ENCODE peak calls at places on chromosome 14, in ten cellular contexts. Z, E, I, D, K, C, F, U, S and L are unnamed samples.
A peak's percentile ranks its signal among the peaks of the same experiment; 100 is the strongest.

GRCh38 chr14:28609228-28609828 is 157.3 kb upstream of the FOXG1 start:
- DNase-seq in S (peak; percentile 75), E (peak; percentile 5), I (peak; percentile 60), Z (peak; percentile 2), F (peak; percentile 8), K (no peak), D (peak; percentile 29), U (no peak), C (peak; percentile 77), L (peak; percentile 51)

GRCh38 chr14:89422181-89422951 is 5.3 kb upstream of the FOXN3 start:
- DNase-seq in I (peak; percentile 39), E (no peak), K (no peak), C (no peak), S (no peak), D (no peak), F (no peak), Z (no peak), U (no peak), L (peak; percentile 68)

GRCh38 chr14:75401356-75401755 is 26.5 kb upstream of the JDP2 start:
- DNase-seq in F (peak; percentile 46), D (no peak), S (no peak), U (peak; percentile 80), K (peak; percentile 35), Z (no peak), I (no peak), C (no peak), E (peak; percentile 32), L (no peak)

GRCh38 chr14:74491952-74492351 is 1.2 kb downstream of the NPC2 start:
- DNase-seq in I (peak; percentile 75), Z (peak; percentile 51), D (peak; percentile 50), S (no peak), E (no peak), K (no peak), U (peak; percentile 23), C (no peak), F (no peak), L (peak; percentile 25)

GRCh38 chr14:99644723-99645544 is at the start of gene HHIPL1:
- DNase-seq in Z (no peak), S (peak; percentile 40), I (peak; percentile 52), D (peak; percentile 22), K (peak; percentile 38), F (peak; percentile 49), U (no peak), E (no peak), C (peak; percentile 70), L (no peak)

GRCh38 chr14:93893550-93894329 is 33.4 kb upstream of the FAM181A start:
- DNase-seq in S (no peak), Z (no peak), U (no peak), D (no peak), K (no peak), C (no peak), I (no peak), F (no peak), E (no peak), L (no peak)

GRCh38 chr14:38256358-38256840 is 506 bp upstream of the CLEC14A start:
- DNase-seq in U (peak; percentile 49), Z (no peak), C (no peak), K (no peak), E (no peak), S (peak; percentile 41), F (peak; percentile 26), I (no peak), D (no peak), L (peak; percentile 8)

GRCh38 chr14:46840971-46841729 is 189.6 kb upstream of the RPL10L start:
- DNase-seq in S (no peak), C (no peak), D (no peak), I (no peak), F (no peak), Z (no peak), U (no peak), K (no peak), E (no peak), L (no peak)

GRCh38 chr14:101789222-101789621 is 27.7 kb downstream of the PPP2R5C start:
- DNase-seq in I (no peak), K (no peak), F (peak; percentile 31), C (no peak), Z (no peak), S (no peak), E (no peak), U (no peak), D (no peak), L (no peak)

GRCh38 chr14:99936056-99936455 is 129.2 kb upstream of the EVL start:
- DNase-seq in S (no peak), F (no peak), D (peak; percentile 43), Z (no peak), E (no peak), U (no peak), C (no peak), K (no peak), I (peak; percentile 28), L (no peak)

GRCh38 chr14:79136437-79137430 is 966.6 kb downstream of the NRXN3 start:
- DNase-seq in C (no peak), K (no peak), S (no peak), U (no peak), I (no peak), E (no peak), F (no peak), D (no peak), Z (no peak), L (no peak)

GRCh38 chr14:106522990-106523389 is 996.6 kb downstream of the TMEM121 start:
- DNase-seq in U (no peak), K (no peak), D (no peak), F (no peak), S (no peak), E (no peak), C (no peak), Z (no peak), I (no peak), L (no peak)

GRCh38 chr14:44009642-44010041 is 497.4 kb downstream of the FSCB start:
- DNase-seq in U (no peak), C (no peak), K (no peak), S (no peak), D (no peak), E (no peak), Z (no peak), F (no peak), I (no peak), L (no peak)

GRCh38 chr14:78950654-78951053 is 780.5 kb downstream of the NRXN3 start:
- DNase-seq in D (peak; percentile 13), S (no peak), F (no peak), U (no peak), C (no peak), I (peak; percentile 26), E (no peak), Z (no peak), K (no peak), L (no peak)

GRCh38 chr14:94047581-94047980 is 21.4 kb downstream of the OTUB2 start:
- DNase-seq in U (no peak), E (no peak), K (no peak), Z (no peak), F (no peak), C (no peak), I (no peak), S (no peak), D (no peak), L (no peak)

GRCh38 chr14:105385698-105386365 is 12.5 kb upstream of the TEX22 start:
- DNase-seq in C (no peak), Z (no peak), E (no peak), U (no peak), K (peak; percentile 21), I (no peak), S (no peak), F (peak; percentile 33), D (no peak), L (no peak)

GRCh38 chr14:50786821-50787464 is 44.0 kb downstream of the NIN start:
- DNase-seq in K (no peak), E (no peak), S (no peak), I (no peak), Z (no peak), F (no peak), C (no peak), D (no peak), U (no peak), L (no peak)

GRCh38 chr14:77130386-77130785 is 11.2 kb downstream of the ZDHHC22 start:
- DNase-seq in I (no peak), K (no peak), D (no peak), Z (no peak), C (no peak), S (no peak), F (no peak), U (no peak), E (no peak), L (no peak)

GRCh38 chr14:51805541-51805940 is 54.9 kb upstream of the GNG2 start:
- DNase-seq in C (no peak), I (no peak), K (no peak), Z (no peak), F (no peak), U (no peak), E (no peak), D (no peak), S (no peak), L (no peak)

GRCh38 chr14:27026097-27026496 is 428.3 kb upstream of the NOVA1 start:
- DNase-seq in S (no peak), U (no peak), C (no peak), F (no peak), I (no peak), K (no peak), E (no peak), D (no peak), Z (no peak), L (no peak)

GRCh38 chr14:39154594-39155189 is 15.4 kb downstream of the TRAPPC6B start:
- DNase-seq in S (no peak), U (no peak), I (no peak), C (no peak), K (no peak), E (no peak), D (no peak), F (no peak), Z (no peak), L (no peak)

GRCh38 chr14:55721353-55721752 is 141.3 kb downstream of the KTN1 start:
- DNase-seq in C (no peak), S (no peak), F (no peak), Z (no peak), I (peak; percentile 92), U (no peak), E (peak; percentile 76), D (peak; percentile 34), K (no peak), L (no peak)
- TF ChIP-seq CTCF in C (no peak), S (no peak), F (no peak), Z (no peak), I (no peak), U (no peak), E (no peak), D (no peak), K (no peak), L (no peak)

GRCh38 chr14:66758031-66758613 is 250.2 kb downstream of the GPHN start:
- DNase-seq in S (no peak), F (no peak), E (no peak), I (no peak), U (no peak), K (no peak), Z (no peak), D (no peak), C (no peak), L (no peak)
- TF ChIP-seq CTCF in S (no peak), F (no peak), E (no peak), I (no peak), U (no peak), K (no peak), Z (no peak), D (no peak), C (no peak), L (no peak)

GRCh38 chr14:64060648-64061096 is 207.9 kb downstream of the SYNE2 start:
- DNase-seq in E (no peak), C (peak; percentile 33), K (no peak), Z (peak; percentile 14), D (peak; percentile 69), F (no peak), U (no peak), I (peak; percentile 22), S (peak; percentile 29), L (peak; percentile 31)
- TF ChIP-seq CTCF in E (peak; percentile 32), C (peak; percentile 50), K (peak; percentile 43), Z (peak; percentile 38), D (no peak), F (peak; percentile 41), U (peak; percentile 9), I (peak; percentile 26), S (peak; percentile 67), L (peak; percentile 24)

GRCh38 chr14:23729720-23730387 is 93.7 kb downstream of the DHRS2 start:
- DNase-seq in C (no peak), K (no peak), F (no peak), U (no peak), I (no peak), Z (no peak), E (no peak), S (no peak), D (no peak), L (no peak)
- TF ChIP-seq CTCF in C (no peak), K (peak; percentile 23), F (no peak), U (no peak), I (no peak), Z (no peak), E (no peak), S (no peak), D (no peak), L (no peak)